ENCODE peak calls at places on chromosomes 2 and 18, in six cellular contexts. F, W, T, U, M and Z are unnamed samples.

GRCh38 chr2:70807102-70807827 is 13.1 kb downstream of the CLEC4F start:
- DNase-seq in F (no peak), W (no peak), T (no peak), U (no peak), M (no peak), Z (peak)

GRCh38 chr2:239407112-239407511 is 6.3 kb upstream of the HDAC4 start:
- DNase-seq in F (no peak), W (no peak), T (no peak), U (no peak), M (no peak), Z (no peak)

GRCh38 chr2:7089898-7090510 is 172.8 kb downstream of the RNF144A start:
- DNase-seq in F (no peak), W (no peak), T (no peak), U (no peak), M (no peak), Z (no peak)

GRCh38 chr2:154825358-154825757 is 126.9 kb downstream of the KCNJ3 start:
- DNase-seq in F (no peak), W (no peak), T (no peak), U (no peak), M (no peak), Z (no peak)

GRCh38 chr2:134268265-134268664 is 14.4 kb downstream of the MGAT5 start:
- DNase-seq in F (no peak), W (peak), T (no peak), U (no peak), M (no peak), Z (no peak)

GRCh38 chr2:121617042-121617599 is 32.1 kb downstream of the CLASP1 start:
- DNase-seq in F (no peak), W (peak), T (no peak), U (no peak), M (peak), Z (no peak)

GRCh38 chr2:148927010-148927409 is 52.0 kb downstream of the KIF5C start:
- DNase-seq in F (no peak), W (no peak), T (no peak), U (no peak), M (peak), Z (no peak)

GRCh38 chr2:31251851-31252250 is 17.9 kb downstream of the EHD3 start:
- DNase-seq in F (no peak), W (no peak), T (no peak), U (no peak), M (no peak), Z (no peak)

GRCh38 chr2:237968048-237968862 is 1.4 kb downstream of the UBE2F start:
- DNase-seq in F (peak), W (peak), T (no peak), U (peak), M (no peak), Z (no peak)

GRCh38 chr2:220648628-220649027 is 923.5 kb downstream of the EPHA4 start:
- DNase-seq in F (no peak), W (peak), T (no peak), U (no peak), M (no peak), Z (no peak)

GRCh38 chr2:205716126-205716525 is 33.8 kb downstream of the NRP2 start:
- DNase-seq in F (no peak), W (no peak), T (no peak), U (no peak), M (no peak), Z (no peak)

GRCh38 chr18:45621068-45621511 is 5.8 kb downstream of the SLC14A2 start:
- DNase-seq in F (no peak), W (peak), T (peak), U (peak), M (peak), Z (peak)

GRCh38 chr2:203689424-203690109 is 16.9 kb upstream of the CD28 start:
- DNase-seq in F (no peak), W (no peak), T (no peak), U (no peak), M (no peak), Z (no peak)

GRCh38 chr2:863732-864450 is 86.8 kb upstream of the SNTG2 start:
- DNase-seq in F (no peak), W (no peak), T (no peak), U (no peak), M (no peak), Z (no peak)

GRCh38 chr2:142687075-142687474 is 190.4 kb upstream of the KYNU start:
- DNase-seq in F (no peak), W (no peak), T (no peak), U (no peak), M (no peak), Z (no peak)

GRCh38 chr2:17035010-17035409 is 369.4 kb upstream of the CYRIA start:
- DNase-seq in F (no peak), W (peak), T (no peak), U (no peak), M (no peak), Z (no peak)

GRCh38 chr2:231663458-231664290 is 44.7 kb upstream of the PTMA start:
- DNase-seq in F (no peak), W (no peak), T (no peak), U (no peak), M (no peak), Z (no peak)

GRCh38 chr2:15974203-15974452 is 33.8 kb downstream of the MYCN start:
- DNase-seq in F (no peak), W (no peak), T (no peak), U (no peak), M (no peak), Z (no peak)

GRCh38 chr2:64595397-64596160 is 58.1 kb downstream of the SERTAD2 start:
- DNase-seq in F (no peak), W (peak), T (no peak), U (no peak), M (peak), Z (peak)

GRCh38 chr2:73301636-73302035 is 8.3 kb upstream of the EGR4 start:
- DNase-seq in F (no peak), W (no peak), T (no peak), U (no peak), M (no peak), Z (no peak)

GRCh38 chr2:97733341-97734035 is 20.1 kb downstream of the ZAP70 start:
- DNase-seq in F (no peak), W (no peak), T (no peak), U (no peak), M (no peak), Z (no peak)

GRCh38 chr2:177633111-177633510 is 240.5 kb downstream of the AGPS start:
- DNase-seq in F (no peak), W (peak), T (no peak), U (no peak), M (no peak), Z (no peak)

GRCh38 chr2:238513346-238513745 is 86.6 kb downstream of the ASB1 start:
- DNase-seq in F (no peak), W (peak), T (no peak), U (peak), M (peak), Z (no peak)

GRCh38 chr18:23154823-23155517 is 19.7 kb downstream of the CABLES1 start:
- DNase-seq in F (no peak), W (no peak), T (no peak), U (no peak), M (no peak), Z (no peak)

GRCh38 chr2:184351126-184351525 is 247.2 kb upstream of the ZNF804A start:
- DNase-seq in F (no peak), W (no peak), T (no peak), U (no peak), M (no peak), Z (no peak)

GRCh38 chr2:100425107-100425506 is 7.6 kb upstream of the CHST10 start:
- DNase-seq in F (no peak), W (no peak), T (no peak), U (no peak), M (no peak), Z (no peak)

GRCh38 chr2:55490554-55490953 is 29.0 kb upstream of the CFAP36 start:
- DNase-seq in F (peak), W (peak), T (no peak), U (peak), M (peak), Z (peak)

GRCh38 chr2:173598525-173598924 is 243.9 kb downstream of the CDCA7 start:
- DNase-seq in F (no peak), W (no peak), T (no peak), U (no peak), M (no peak), Z (no peak)

GRCh38 chr18:421236-422155 is 79.0 kb downstream of the COLEC12 start:
- DNase-seq in F (no peak), W (peak), T (no peak), U (no peak), M (peak), Z (no peak)

GRCh38 chr2:71614976-71615768 is 161.8 kb downstream of the DYSF start:
- DNase-seq in F (peak), W (no peak), T (peak), U (no peak), M (no peak), Z (no peak)

GRCh38 chr2:99480390-99480789 is 9.4 kb downstream of the REV1 start:
- DNase-seq in F (no peak), W (peak), T (no peak), U (no peak), M (no peak), Z (no peak)

GRCh38 chr2:130842770-130843169 is 6.1 kb downstream of the ARHGEF4 start:
- DNase-seq in F (no peak), W (no peak), T (no peak), U (no peak), M (peak), Z (no peak)

GRCh38 chr18:48590678-48591077 is 51.8 kb downstream of the CTIF start:
- DNase-seq in F (peak), W (peak), T (no peak), U (no peak), M (no peak), Z (no peak)

GRCh38 chr2:220025207-220025606 is 397.8 kb downstream of the SLC4A3 start:
- DNase-seq in F (no peak), W (no peak), T (no peak), U (no peak), M (no peak), Z (no peak)

GRCh38 chr2:14408695-14409094 is 223.8 kb upstream of the LRATD1 start:
- DNase-seq in F (no peak), W (no peak), T (no peak), U (no peak), M (no peak), Z (no peak)

GRCh38 chr2:174342600-174343342 is 8.0 kb downstream of the SP9 start:
- DNase-seq in F (no peak), W (no peak), T (no peak), U (peak), M (peak), Z (no peak)

GRCh38 chr2:237722616-237723015 is 76.0 kb upstream of the RBM44 start:
- DNase-seq in F (no peak), W (no peak), T (no peak), U (no peak), M (no peak), Z (no peak)